ENCODE peak calls at places on chromosomes 12 and 14, in four cellular contexts. F is activated CD4-positive, alpha-beta T cell treated with anti-CD3 and anti-CD28 coated beads, Interleukin-2, amount 50 U/mL, for 4 hours; G is stimulated activated CD8-positive, alpha-beta memory T cell treated with anti-CD3 and anti-CD28 coated beads, Interleukin-4, amount 100 ng/mL, for 4 hours; E is NCI-H146. Z is an unnamed sample.
A peak's percentile ranks its signal among the peaks of the same experiment; 100 is the strongest.

GRCh38 chr14:68686724-68687123 is 106.1 kb downstream of the ZFP36L1 start:
- DNase-seq in G (no peak), E (no peak), F (no peak), Z (no peak)

GRCh38 chr12:123384318-123384993 is 524 bp downstream of the KMT5A start:
- DNase-seq in G (no peak), F (peak; percentile 10), E (peak; percentile 41), Z (no peak)

GRCh38 chr12:91316825-91317224 is 134.2 kb upstream of the DCN start:
- DNase-seq in E (no peak), G (no peak), F (no peak), Z (no peak)

GRCh38 chr14:56004807-56005579 is 113.2 kb upstream of the PELI2 start:
- DNase-seq in F (no peak), G (no peak), E (no peak), Z (no peak)

GRCh38 chr14:21205026-21205677 is 49.3 kb upstream of the OR5AU1 start:
- DNase-seq in E (no peak), F (no peak), G (no peak), Z (no peak)

GRCh38 chr12:59678759-59679411 is 83.1 kb downstream of the SLC16A7 start:
- DNase-seq in G (no peak), E (no peak), F (no peak), Z (no peak)

GRCh38 chr14:67241416-67242362 is at the start of gene PALS1:
- DNase-seq in F (peak; percentile 18), G (peak; percentile 11), E (no peak), Z (peak; percentile 52)

GRCh38 chr12:84960918-84961317 is 48.3 kb upstream of the SLC6A15 start:
- DNase-seq in G (no peak), F (no peak), E (no peak), Z (no peak)

GRCh38 chr12:56333679-56334489 is at the start of gene PAN2:
- DNase-seq in F (peak; percentile 88), G (peak; percentile 85), E (peak; percentile 99), Z (peak; percentile 98)

GRCh38 chr12:105322070-105322469 is 8.4 kb upstream of the C12orf75 start:
- DNase-seq in E (no peak), G (no peak), F (no peak), Z (no peak)

GRCh38 chr14:60508707-60509437 is at the start of gene SIX6:
- DNase-seq in F (no peak), G (no peak), E (no peak), Z (no peak)

GRCh38 chr12:111720457-111720856 is 34.6 kb downstream of the ACAD10 start:
- DNase-seq in E (no peak), G (no peak), F (no peak), Z (no peak)

GRCh38 chr14:23112359-23113178 is 6.5 kb downstream of the CEBPE start:
- DNase-seq in F (no peak), E (no peak), G (no peak), Z (no peak)

GRCh38 chr12:22190-22529 is 44.4 kb upstream of the IQSEC3 start:
- DNase-seq in F (no peak), E (no peak), G (no peak), Z (peak; percentile 53)

GRCh38 chr14:74400919-74401503 is 25.0 kb downstream of the SYNDIG1L start:
- DNase-seq in F (no peak), E (no peak), G (no peak), Z (peak; percentile 81)

GRCh38 chr12:29405561-29405960 is 24.6 kb upstream of the ERGIC2 start:
- DNase-seq in F (no peak), E (no peak), G (no peak), Z (no peak)

GRCh38 chr12:27083861-27084271 is 1.5 kb upstream of the C12orf71 start:
- DNase-seq in F (no peak), E (no peak), G (no peak), Z (no peak)

GRCh38 chr12:117098361-117099217 is 627 bp downstream of the TESC start:
- DNase-seq in G (no peak), E (peak; percentile 41), F (no peak), Z (no peak)

GRCh38 chr12:15754233-15754632 is 35.0 kb downstream of the EPS8 start:
- DNase-seq in F (no peak), G (no peak), E (no peak), Z (no peak)

GRCh38 chr14:61368061-61368710 is 46.8 kb downstream of the PRKCH start:
- DNase-seq in F (no peak), G (no peak), E (peak; percentile 3), Z (no peak)

GRCh38 chr12:57452937-57453509 is 2.1 kb upstream of the INHBE start:
- DNase-seq in E (peak; percentile 72), G (no peak), F (no peak), Z (peak; percentile 50)

Z was measured in putamen.